ENCODE peak calls at places on chromosomes 11 and 22, in five cellular contexts. T is glutamatergic neuron, S is left kidney, E is GM13977, M is AML-193. G is an unnamed sample.

GRCh38 chr22:30861688-30862552 is 106.7 kb downstream of the MORC2 start:
- DNase-seq in S (no peak), M (no peak), T (no peak), E (peak; percentile 7), G (no peak)

GRCh38 chr11:492416-493226 is 14.4 kb downstream of the RNH1 start:
- DNase-seq in S (peak; percentile 91), T (no peak), M (no peak), E (no peak), G (no peak)

GRCh38 chr11:79482800-79483199 is 42.0 kb upstream of the TENM4 start:
- DNase-seq in M (peak; percentile 5), S (no peak), T (no peak), E (peak; percentile 71), G (peak; percentile 20)

GRCh38 chr22:35452351-35452781 is 52.4 kb downstream of the MCM5 start:
- DNase-seq in E (no peak), T (no peak), M (no peak), S (no peak), G (no peak)

GRCh38 chr11:14974723-14975587 is 2.8 kb upstream of the CALCA start:
- DNase-seq in M (peak; percentile 4), S (peak; percentile 81), T (peak; percentile 77), E (peak; percentile 70), G (peak; percentile 39)

GRCh38 chr11:70326365-70326803 is 55.9 kb downstream of the PPFIA1 start:
- DNase-seq in E (no peak), T (no peak), S (no peak), M (peak; percentile 24), G (no peak)

GRCh38 chr22:45991108-45991507 is 14.1 kb upstream of the WNT7B start:
- DNase-seq in E (no peak), S (no peak), T (no peak), M (no peak), G (no peak)

GRCh38 chr11:45959851-45960250 is 37.4 kb downstream of the LARGE2 start:
- DNase-seq in S (no peak), E (no peak), M (no peak), T (no peak), G (no peak)

GRCh38 chr22:33018232-33018864 is 39.8 kb downstream of the SYN3 start:
- DNase-seq in T (peak; percentile 86), S (peak; percentile 81), M (peak; percentile 9), E (peak; percentile 67), G (peak; percentile 54)

GRCh38 chr11:61138940-61139339 is 22.3 kb downstream of the VPS37C start:
- DNase-seq in T (peak; percentile 36), M (no peak), S (no peak), E (no peak), G (no peak)

GRCh38 chr11:2098691-2099522 is 40.3 kb downstream of the IGF2 start:
- DNase-seq in S (no peak), E (no peak), T (no peak), M (no peak), G (no peak)

GRCh38 chr11:83480251-83480650 is 194.1 kb upstream of the CCDC90B start:
- DNase-seq in S (no peak), M (no peak), E (no peak), T (no peak), G (no peak)

GRCh38 chr11:67698247-67698646 is 23.8 kb upstream of the ALDH3B2 start:
- DNase-seq in E (no peak), M (no peak), T (no peak), S (no peak), G (no peak)

GRCh38 chr11:65316979-65317786 is 2.5 kb downstream of the CDC42EP2 start:
- DNase-seq in M (no peak), S (peak; percentile 87), T (peak; percentile 33), E (no peak), G (no peak)

GRCh38 chr11:31874631-31875191 is 63.6 kb upstream of the PAX6 start:
- DNase-seq in E (no peak), M (no peak), S (peak; percentile 1), T (peak; percentile 19), G (no peak)

GRCh38 chr11:83140691-83141455 is 16.1 kb upstream of the PCF11 start:
- DNase-seq in T (no peak), S (peak; percentile 53), M (no peak), E (peak; percentile 17), G (no peak)

GRCh38 chr22:19289475-19290161 is 1.9 kb downstream of the CLTCL1 start:
- DNase-seq in M (no peak), T (no peak), S (no peak), E (no peak), G (no peak)

GRCh38 chr11:108887436-108888238 is 222.8 kb downstream of the DDX10 start:
- DNase-seq in T (no peak), S (no peak), M (no peak), E (no peak), G (no peak)

GRCh38 chr11:61567286-61568061 is 13.4 kb downstream of the SYT7 start:
- DNase-seq in T (peak; percentile 82), E (peak; percentile 89), S (peak; percentile 93), M (peak; percentile 7), G (peak; percentile 61)

GRCh38 chr22:43820671-43821305 is 8.7 kb upstream of the EFCAB6 start:
- DNase-seq in M (no peak), E (no peak), T (no peak), S (no peak), G (no peak)

GRCh38 chr11:112759418-112759817 is 201.8 kb upstream of the NCAM1 start:
- DNase-seq in E (no peak), M (no peak), S (no peak), T (no peak), G (no peak)

GRCh38 chr11:118241191-118242098 is 10.7 kb downstream of the MPZL3 start:
- DNase-seq in M (peak; percentile 66), S (no peak), E (peak; percentile 43), T (no peak), G (no peak)

GRCh38 chr11:70251583-70252285 is 18.8 kb upstream of the PPFIA1 start:
- DNase-seq in E (no peak), S (no peak), M (no peak), T (peak; percentile 27), G (no peak)

GRCh38 chr11:126476256-126476970 is 120.9 kb downstream of the ST3GAL4 start:
- DNase-seq in T (peak; percentile 37), S (peak; percentile 68), E (no peak), M (no peak), G (no peak)

GRCh38 chr11:79694368-79694767 is 253.5 kb upstream of the TENM4 start:
- DNase-seq in E (no peak), T (no peak), M (no peak), S (no peak), G (no peak)

G was measured in naive B cell.